ENCODE peak calls at places on chromosome 11, in nine cellular contexts. U is body of pancreas; P is uterus; B is effector memory CD4-positive, alpha-beta T cell; L is psoas muscle; Q is transverse colon; R is pancreas; A is fibroblast of lung; T is upper lobe of right lung. Y is an unnamed sample.

GRCh38 chr11:216081-216974 is 8.8 kb downstream of the RIC8A start:
- DNase-seq in U (no peak), P (no peak), B (no peak), L (no peak), Q (no peak), R (no peak), A (no peak), T (no peak), Y (no peak)

GRCh38 chr11:71489311-71490043 is 36.5 kb downstream of the NADSYN1 start:
- DNase-seq in U (no peak), P (no peak), B (no peak), L (no peak), Q (no peak), R (no peak), A (peak; percentile 31), T (no peak), Y (no peak)

GRCh38 chr11:104772806-104773241 is 125.4 kb downstream of the CASP12 start:
- DNase-seq in U (no peak), P (no peak), B (no peak), L (no peak), Q (no peak), R (no peak), A (peak; percentile 95), T (no peak), Y (no peak)

GRCh38 chr11:128195057-128195751 is 392.2 kb downstream of the ETS1 start:
- DNase-seq in U (no peak), P (no peak), B (peak; percentile 38), L (no peak), Q (no peak), R (no peak), A (no peak), T (no peak), Y (no peak)

GRCh38 chr11:69135420-69136363 is 20.0 kb upstream of the SMIM38 start:
- DNase-seq in U (peak; percentile 6), P (no peak), B (no peak), L (no peak), Q (no peak), R (no peak), A (peak; percentile 29), T (peak; percentile 45), Y (no peak)

GRCh38 chr11:1773711-1774550 is 10.2 kb upstream of the CTSD start:
- DNase-seq in U (no peak), P (no peak), B (no peak), L (peak; percentile 33), Q (no peak), R (no peak), A (no peak), T (no peak), Y (peak; percentile 14)

GRCh38 chr11:32312206-32312817 is 123.0 kb downstream of the WT1 start:
- DNase-seq in U (no peak), P (no peak), B (no peak), L (no peak), Q (no peak), R (no peak), A (peak; percentile 57), T (no peak), Y (no peak)

GRCh38 chr11:36228689-36229088 is 60.5 kb downstream of the COMMD9 start:
- DNase-seq in U (no peak), P (no peak), B (no peak), L (no peak), Q (no peak), R (no peak), A (no peak), T (no peak), Y (no peak)

GRCh38 chr11:58770627-58771457 is 39.1 kb upstream of the GLYAT start:
- DNase-seq in U (no peak), P (no peak), B (no peak), L (no peak), Q (no peak), R (no peak), A (peak; percentile 45), T (no peak), Y (no peak)

GRCh38 chr11:8746575-8746974 is 64.0 kb downstream of the RPL27A start:
- DNase-seq in U (no peak), P (no peak), B (no peak), L (no peak), Q (no peak), R (no peak), A (no peak), T (no peak), Y (no peak)

GRCh38 chr11:69351460-69351859 is 57.5 kb downstream of the MYEOV start:
- DNase-seq in U (no peak), P (no peak), B (no peak), L (no peak), Q (no peak), R (no peak), A (peak; percentile 87), T (no peak), Y (no peak)

GRCh38 chr11:111937859-111938258 is 716 bp downstream of the DIXDC1 start:
- DNase-seq in U (no peak), P (no peak), B (no peak), L (no peak), Q (no peak), R (no peak), A (no peak), T (no peak), Y (no peak)
- H3K27ac ChIP-seq in U (no peak overlapping the region), P (peak overlapping the region; percentile 79), B (no peak overlapping the region), L (peak overlapping the region; percentile 89), Q (peak overlapping the region; percentile 84), R (no peak overlapping the region), A (no peak overlapping the region), T (peak overlapping the region; percentile 60), Y (peak overlapping the region; percentile 91)

DNA sequence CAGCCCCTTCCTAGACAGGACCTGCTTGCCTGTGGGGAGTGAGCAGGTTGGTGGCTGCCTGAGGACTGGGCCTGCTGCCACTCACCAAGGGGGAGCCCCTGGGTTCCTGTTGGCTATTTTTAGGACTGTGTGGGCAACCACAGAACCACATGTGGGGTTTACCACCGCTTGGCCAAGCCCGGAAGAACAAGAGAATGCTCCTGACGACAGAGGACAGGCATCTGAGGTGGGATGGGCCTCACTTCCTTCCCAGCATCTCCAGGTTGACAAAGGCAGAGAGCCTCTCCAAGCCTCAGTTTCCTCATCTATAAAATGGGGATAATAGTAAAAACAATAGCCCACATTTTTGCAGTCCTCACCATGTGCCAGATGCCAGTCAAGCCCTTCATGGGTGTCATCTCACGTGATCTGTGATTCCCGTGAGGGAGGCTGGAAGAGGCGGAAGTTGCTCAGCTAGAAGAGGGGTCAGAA is 43.6 kb downstream of the LRRC32 start:
- DNase-seq in U (no peak), P (no peak), B (peak; percentile 9), L (no peak), Q (no peak), R (no peak), A (peak; percentile 89), T (no peak), Y (no peak)
- H3K4me3 ChIP-seq in U (no peak overlapping the region), P (no peak overlapping the region), B (no peak overlapping the region), L (no peak overlapping the region), Q (no peak overlapping the region), R (no peak overlapping the region), A (no peak overlapping the region), T (no peak overlapping the region), Y (no peak overlapping the region)

DNA sequence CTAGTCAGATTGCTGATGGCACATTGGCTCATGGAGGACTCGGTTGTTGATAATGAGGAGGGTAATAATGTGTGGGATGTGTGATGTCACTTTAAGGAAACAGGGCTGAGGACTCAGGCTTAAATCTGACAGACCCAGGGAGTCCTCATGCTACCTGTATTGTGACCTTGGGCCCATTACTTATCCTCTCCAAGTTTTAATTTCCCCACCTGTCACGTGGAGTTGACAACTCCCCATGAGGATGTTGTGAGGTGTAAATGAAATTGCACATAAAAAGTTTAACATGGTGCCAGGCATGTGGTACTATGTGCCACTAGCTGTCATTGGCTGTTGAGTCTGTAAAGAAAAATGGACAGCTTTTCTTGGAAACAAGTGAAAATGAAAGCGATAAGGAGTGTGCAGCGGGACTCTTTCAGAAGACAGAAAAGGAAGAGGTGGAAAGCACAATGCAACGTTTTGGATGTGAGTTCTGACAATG is 15.3 kb downstream of the IL10RA start:
- DNase-seq in U (no peak), P (no peak), B (no peak), L (no peak), Q (no peak), R (no peak), A (no peak), T (no peak), Y (no peak)
- H3K27me3 ChIP-seq in U (no peaks in the 10 kb centered on the region), P (no peaks in the 10 kb centered on the region), B (no peaks in the 10 kb centered on the region), L (peaks cover 4% of the 10 kb centered on the region), Q (no peaks in the 10 kb centered on the region), R (no peaks in the 10 kb centered on the region), A (no peaks in the 10 kb centered on the region), T (no peaks in the 10 kb centered on the region), Y (no peaks in the 10 kb centered on the region)

GRCh38 chr11:64660205-64660604 is 62.8 kb downstream of the NRXN2 start:
- DNase-seq in U (no peak), P (no peak), B (no peak), L (peak; percentile 41), Q (no peak), R (no peak), A (no peak), T (no peak), Y (no peak)
- H3K27ac ChIP-seq in U (no peak overlapping the region), P (no peak overlapping the region), B (no peak overlapping the region), L (peak overlapping the region; percentile 16), Q (no peak overlapping the region), R (no peak overlapping the region), A (peak overlapping the region; percentile 84), T (no peak overlapping the region), Y (no peak overlapping the region)

GRCh38 chr11:26283852-26284421 is 48.0 kb upstream of the ANO3 start:
- DNase-seq in U (no peak), P (no peak), B (no peak), L (no peak), Q (no peak), R (no peak), A (no peak), T (no peak), Y (no peak)
- H3K4me3 ChIP-seq in U (no peak overlapping the region), P (no peak overlapping the region), B (no peak overlapping the region), L (no peak overlapping the region), Q (no peak overlapping the region), R (no peak overlapping the region), A (peak overlapping the region; percentile 43), T (peak overlapping the region; percentile 55), Y (peak overlapping the region; percentile 11)